ENCODE peak calls at places on chromosome 10, in six cellular contexts. X is heart left ventricle, Y is GM12891, V is transverse colon, F is breast epithelium, P is body of pancreas. Q is an unnamed sample.

GRCh38 chr10:52215745-52216361 is 98.2 kb upstream of the DKK1 start:
- DNase-seq in P (peak), X (no peak), Y (no peak), F (no peak), V (peak), Q (peak)

GRCh38 chr10:26755443-26755903 is 58.0 kb downstream of the PDSS1 start:
- DNase-seq in F (no peak), V (no peak), Y (no peak), P (no peak), X (no peak), Q (peak)

GRCh38 chr10:46236941-46237681 is 49.7 kb upstream of the ANTXRL start:
- DNase-seq in P (no peak), F (no peak), X (no peak), V (no peak), Y (no peak), Q (no peak)

GRCh38 chr10:3671431-3671955 is 113.5 kb downstream of the KLF6 start:
- DNase-seq in V (no peak), Y (no peak), P (no peak), F (no peak), X (no peak), Q (no peak)

GRCh38 chr10:88243202-88243744 is 339.8 kb downstream of the RNLS start:
- DNase-seq in F (no peak), P (peak), Y (no peak), V (no peak), X (no peak), Q (no peak)

GRCh38 chr10:8402469-8403074 is 348.1 kb downstream of the GATA3 start:
- DNase-seq in Y (no peak), P (no peak), F (no peak), X (no peak), V (no peak), Q (no peak)

GRCh38 chr10:127872871-127873600 is 19.7 kb downstream of the CLRN3 start:
- DNase-seq in X (no peak), F (no peak), Y (no peak), P (peak), V (peak), Q (no peak)

GRCh38 chr10:4016214-4016740 is 231.3 kb upstream of the KLF6 start:
- DNase-seq in F (no peak), P (no peak), V (no peak), Y (no peak), X (no peak), Q (peak)

GRCh38 chr10:90859321-90859751 is 1.5 kb upstream of the HTR7 start:
- DNase-seq in P (no peak), F (no peak), V (no peak), X (no peak), Y (no peak), Q (no peak)

GRCh38 chr10:58480321-58480720 is 32.4 kb upstream of the BICC1 start:
- DNase-seq in P (no peak), V (no peak), Y (no peak), X (no peak), F (no peak), Q (no peak)

GRCh38 chr10:84416245-84416555 is 87.8 kb downstream of the CCSER2 start:
- DNase-seq in P (no peak), Y (no peak), X (no peak), V (no peak), F (no peak), Q (no peak)

GRCh38 chr10:68562666-68563522 is 2.8 kb downstream of the TET1 start:
- DNase-seq in P (no peak), V (no peak), X (no peak), F (no peak), Y (no peak), Q (peak)

GRCh38 chr10:48821692-48822091 is 117.9 kb downstream of the LRRC18 start:
- DNase-seq in V (no peak), P (no peak), F (no peak), Y (no peak), X (no peak), Q (no peak)

GRCh38 chr10:6267941-6268340 is 65.2 kb downstream of the PFKFB3 start:
- DNase-seq in F (no peak), P (no peak), V (no peak), Y (no peak), X (no peak), Q (no peak)

GRCh38 chr10:21926949-21927348 is 76.6 kb downstream of the DNAJC1 start:
- DNase-seq in V (no peak), X (no peak), Y (no peak), P (peak), F (no peak), Q (no peak)

GRCh38 chr10:55174419-55174818 is 373.4 kb upstream of the PCDH15 start:
- DNase-seq in P (no peak), Y (no peak), F (no peak), V (no peak), X (no peak), Q (no peak)

DNA sequence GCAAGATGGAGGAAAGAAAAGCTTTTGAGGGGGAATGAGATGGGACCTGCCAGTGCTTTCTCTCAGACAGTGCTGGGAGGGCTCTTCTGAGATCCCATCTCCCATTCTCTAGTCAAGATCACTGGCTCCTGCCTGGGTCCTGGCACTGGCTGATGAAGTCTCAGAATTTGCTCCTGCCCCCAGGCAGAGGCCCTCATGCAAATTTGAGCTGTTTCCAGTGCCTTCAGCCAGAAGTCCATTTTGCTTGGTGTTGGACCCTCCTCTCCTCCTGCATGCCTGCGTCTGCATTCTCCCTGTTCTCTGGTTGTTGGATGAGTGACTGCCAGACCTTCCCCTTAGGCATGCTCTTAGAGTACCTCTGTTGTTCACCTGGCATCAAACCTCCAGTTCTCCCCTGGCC is 59.5 kb downstream of the TLL2 start:
- DNase-seq in P (no peak), Y (no peak), V (no peak), F (no peak), X (no peak), Q (no peak)
- TF ChIP-seq POLR2A in P (no peak), Y (no peak), V (no peak), F (no peak), X (no peak), Q (no peak)

DNA sequence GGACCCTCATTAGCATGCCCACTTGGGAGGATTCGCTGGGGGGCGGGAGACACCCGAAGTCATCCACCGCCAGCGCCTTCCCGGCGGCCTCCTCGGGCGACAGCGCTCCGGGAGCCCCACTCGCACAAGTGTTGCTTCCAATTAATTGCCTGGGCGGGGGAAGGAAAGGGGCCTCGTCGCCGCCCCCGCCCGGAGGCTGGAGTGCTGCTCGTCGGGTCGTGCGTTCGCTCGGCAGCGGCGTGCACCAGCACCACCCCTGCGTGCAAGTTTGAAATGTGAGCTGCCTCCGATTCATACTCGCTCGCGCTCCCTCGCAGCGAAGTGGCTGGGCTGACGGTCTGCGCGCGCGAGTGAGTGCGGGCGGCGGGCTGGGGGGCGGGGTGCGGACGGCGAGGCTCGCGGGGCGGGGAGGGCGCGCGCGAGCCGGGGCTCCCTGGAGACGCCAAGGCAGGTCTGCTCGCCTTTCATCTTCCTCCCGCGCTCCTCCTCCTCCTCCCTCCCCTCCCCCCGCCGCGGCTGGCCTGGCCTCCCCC is 104.6 kb upstream of the PPIF start:
- DNase-seq in V (peak), X (peak), F (peak), P (peak), Y (peak), Q (peak)
- TF ChIP-seq POLR2A in V (peak), X (no peak), F (no peak), P (no peak), Y (peak), Q (no peak)

DNA sequence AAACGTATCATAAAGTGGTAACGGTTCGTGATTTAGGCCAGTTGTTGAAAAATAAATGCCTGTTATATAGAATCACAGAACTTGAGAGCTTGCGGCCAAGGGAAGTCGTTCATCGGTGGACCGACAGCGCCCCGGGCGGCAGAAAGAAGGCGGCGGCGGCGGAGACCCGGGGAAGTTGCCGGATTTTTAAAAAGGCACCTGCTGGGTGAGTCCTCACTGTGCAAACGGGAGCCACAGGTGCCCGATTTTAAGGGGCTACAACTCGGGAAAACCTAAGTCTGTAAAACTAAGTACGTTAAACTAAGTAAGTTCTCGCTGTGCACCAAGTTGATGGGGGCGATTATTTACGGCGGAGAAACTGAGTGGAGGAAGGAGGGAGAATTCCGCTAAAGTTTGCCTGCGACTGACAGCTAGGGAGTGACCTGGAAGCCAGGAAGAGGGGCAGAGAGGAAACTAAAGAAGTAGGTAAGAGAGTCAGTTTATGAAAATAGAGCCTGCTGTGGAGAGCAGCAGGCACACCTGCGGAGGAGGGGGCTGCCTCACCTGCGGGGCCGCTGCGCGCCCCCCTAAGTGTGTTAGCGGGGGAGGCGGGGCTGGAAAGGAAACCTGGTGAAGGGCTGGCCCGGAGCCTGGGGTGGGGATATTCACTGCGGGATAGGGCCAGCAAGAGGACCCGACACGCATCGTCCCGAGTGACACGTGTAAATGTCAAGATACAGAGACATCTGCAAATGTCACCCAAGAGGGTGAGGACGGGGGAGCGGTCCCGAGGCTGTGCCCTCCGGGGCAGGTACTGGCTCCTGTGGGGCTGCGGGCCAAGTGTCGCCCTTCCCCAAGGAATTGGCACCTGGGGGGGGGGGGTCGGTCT is 1.0 kb downstream of the ADAM12 start:
- DNase-seq in X (peak), F (peak), P (peak), V (peak), Y (peak), Q (peak)
- TF ChIP-seq POLR2A in X (no peak), F (no peak), P (no peak), V (no peak), Y (no peak), Q (no peak)

GRCh38 chr10:132536964-132537712 is 449 bp upstream of the INPP5A start:
- DNase-seq in F (peak), P (peak), Y (peak), V (peak), X (peak), Q (peak)

GRCh38 chr10:132536241-132536963 is 1.2 kb upstream of the INPP5A start:
- DNase-seq in F (no peak), X (peak), V (peak), P (no peak), Y (no peak), Q (no peak)

GRCh38 chr10:132538790-132539421 is 1.3 kb downstream of the INPP5A start:
- DNase-seq in P (no peak), Y (no peak), V (peak), X (peak), F (no peak), Q (no peak)

GRCh38 chr10:132538031-132538789 is 623 bp downstream of the INPP5A start:
- DNase-seq in X (peak), Y (no peak), V (peak), P (no peak), F (peak), Q (peak)

GRCh38 chr10:132537713-132538020 is at the start of gene INPP5A:
- DNase-seq in X (no peak), V (no peak), F (no peak), Y (no peak), P (no peak), Q (no peak)
- TF ChIP-seq POLR2A in X (peak), V (peak), F (no peak), Y (no peak), P (peak), Q (no peak)

DNA sequence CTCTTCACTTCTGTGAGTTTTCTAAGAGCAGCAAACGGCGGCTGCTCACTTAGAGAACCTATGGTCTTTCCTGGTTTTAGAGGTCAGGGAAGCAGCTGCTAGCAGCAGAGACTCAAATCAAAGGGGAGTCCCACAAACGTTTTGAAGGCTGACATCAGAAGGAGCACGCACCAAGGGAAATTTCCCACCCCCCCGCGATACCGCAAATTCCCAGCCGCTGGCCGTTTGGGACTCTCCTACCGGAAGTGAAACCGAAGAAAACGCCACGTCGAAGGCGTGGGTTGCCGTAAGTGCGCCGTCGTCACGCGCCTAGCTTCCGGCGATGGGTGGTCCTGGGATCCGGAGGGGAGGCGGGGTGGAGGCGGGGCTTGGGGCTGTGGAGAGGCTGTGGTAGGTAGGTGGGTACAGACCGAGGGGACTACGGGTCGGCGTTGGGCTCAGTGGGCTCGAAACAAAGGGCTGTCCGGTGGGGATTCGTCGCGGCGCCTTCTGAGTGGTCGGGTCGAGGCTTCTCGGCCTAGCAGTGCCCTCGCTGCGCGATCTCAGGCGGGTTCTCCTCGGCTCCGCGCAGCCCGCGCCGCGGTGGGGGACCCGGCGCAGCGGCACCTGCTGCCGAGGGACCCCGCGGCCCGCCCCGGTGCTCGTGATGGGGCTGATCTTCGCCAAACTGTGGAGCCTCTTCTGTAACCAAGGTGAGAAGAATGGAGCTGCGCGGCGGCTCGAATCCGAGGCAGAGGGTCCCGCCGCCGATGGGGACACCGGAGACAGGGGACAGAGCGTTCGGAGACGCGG is at the start of gene ARL5B:
- DNase-seq in P (peak), Y (peak), V (peak), X (peak), F (peak), Q (peak)
- TF ChIP-seq POLR2A in P (peak), Y (peak), V (peak), X (peak), F (peak), Q (peak)

GRCh38 chr10:101060951-101061813 is 607 bp upstream of the KAZALD1 start:
- DNase-seq in X (peak), V (peak), P (peak), F (peak), Y (peak), Q (peak)
- TF ChIP-seq POLR2A in X (no peak), V (peak), P (peak), F (no peak), Y (no peak), Q (peak)

GRCh38 chr10:110919349-110919931 is at the start of gene SHOC2:
- DNase-seq in X (peak), P (peak), V (peak), Y (peak), F (peak), Q (peak)

GRCh38 chr10:110918269-110918632 is 729 bp downstream of the BBIP1 start:
- DNase-seq in P (peak), X (peak), V (peak), Y (no peak), F (peak), Q (no peak)

GRCh38 chr10:110916554-110917346 is 2.2 kb downstream of the BBIP1 start:
- DNase-seq in X (no peak), Y (no peak), F (no peak), V (no peak), P (peak), Q (no peak)

GRCh38 chr10:110919971-110920881 is 822 bp downstream of the SHOC2 start:
- DNase-seq in P (peak), X (peak), Y (no peak), V (peak), F (peak), Q (peak)

DNA sequence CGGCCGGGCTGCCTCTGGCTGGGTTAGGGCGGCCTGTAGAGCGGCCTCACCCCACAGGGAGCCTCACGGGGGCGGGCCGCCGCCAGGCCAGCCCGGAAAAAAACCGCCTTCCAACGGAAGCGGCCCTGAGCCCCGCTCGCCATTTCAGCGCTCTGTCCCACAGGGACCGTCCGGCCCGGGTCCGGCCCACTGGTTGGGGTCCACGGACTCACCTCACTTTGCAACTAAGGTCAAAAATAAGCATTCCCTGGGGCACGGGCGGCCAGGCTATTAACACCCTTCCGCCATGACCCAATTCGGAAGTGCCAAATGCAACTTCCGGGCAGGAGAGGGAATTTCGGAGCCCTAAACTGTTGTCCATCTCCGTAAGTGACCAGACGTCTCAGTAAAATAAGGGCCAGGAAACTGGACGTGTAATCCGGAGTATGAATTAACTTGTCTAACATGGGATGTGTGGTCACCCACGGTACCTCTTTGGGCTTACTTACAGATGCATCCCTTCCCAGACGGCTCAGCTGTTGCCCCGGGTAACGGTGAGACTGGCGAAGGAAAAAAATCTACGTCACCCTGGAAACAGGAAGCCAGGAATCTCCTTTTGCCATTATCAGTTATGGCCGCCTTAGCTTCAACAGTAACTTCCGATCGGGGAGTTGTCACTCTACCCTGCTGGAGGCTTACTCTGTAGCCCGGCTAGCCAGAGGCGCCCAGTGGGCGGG is at the start of gene BBIP1:
- DNase-seq in X (no peak), V (no peak), P (no peak), Y (peak), F (no peak), Q (peak)
- TF ChIP-seq POLR2A in X (no peak), V (peak), P (peak), Y (peak), F (peak), Q (peak)

GRCh38 chr10:77889277-77889903 is 37.2 kb downstream of the DLG5 start:
- DNase-seq in F (peak), X (no peak), V (peak), P (peak), Y (no peak), Q (no peak)

GRCh38 chr10:77886795-77887355 is 39.7 kb downstream of the DLG5 start:
- DNase-seq in V (no peak), Y (no peak), X (no peak), P (no peak), F (no peak), Q (no peak)

GRCh38 chr10:77888356-77888703 is 38.2 kb downstream of the DLG5 start:
- DNase-seq in P (no peak), F (no peak), Y (no peak), V (no peak), X (no peak), Q (no peak)

GRCh38 chr10:77890097-77890496 is 36.5 kb downstream of the DLG5 start:
- DNase-seq in V (no peak), X (no peak), F (no peak), P (no peak), Y (no peak), Q (peak)

GRCh38 chr10:77887631-77888355 is 38.8 kb downstream of the DLG5 start:
- DNase-seq in P (no peak), F (no peak), Y (no peak), V (no peak), X (no peak), Q (peak)
- TF ChIP-seq POLR2A in P (no peak), F (no peak), Y (no peak), V (no peak), X (no peak), Q (no peak)

GRCh38 chr10:132362151-132362611 is 30.2 kb downstream of the LRRC27 start:
- DNase-seq in X (no peak), F (no peak), P (no peak), V (no peak), Y (no peak), Q (no peak)

GRCh38 chr10:132365102-132365501 is 31.9 kb upstream of the PWWP2B start:
- DNase-seq in X (no peak), V (no peak), Y (no peak), P (no peak), F (no peak), Q (no peak)

GRCh38 chr10:132364594-132364970 is 32.4 kb upstream of the PWWP2B start:
- DNase-seq in V (no peak), F (peak), X (no peak), Y (no peak), P (no peak), Q (no peak)

GRCh38 chr10:132363376-132363775 is 31.4 kb downstream of the LRRC27 start:
- DNase-seq in F (no peak), V (no peak), P (no peak), Y (no peak), X (no peak), Q (no peak)

GRCh38 chr10:132363921-132364593 is 32.1 kb downstream of the LRRC27 start:
- DNase-seq in P (no peak), Y (no peak), X (no peak), F (no peak), V (no peak), Q (peak)
- TF ChIP-seq POLR2A in P (no peak), Y (no peak), X (no peak), F (no peak), V (no peak), Q (no peak)

Q was measured in erythroblast.